ENCODE peak calls at places on chromosomes 1 and 21, in nine cellular contexts. Z, Y, V, J, F, L, X, W and K are unnamed samples. For H3K9me3, the result is how much of the 10 kb centered on the place peaks cover.

GRCh38 chr1:151828931-151829330 is 2.7 kb downstream of the RORC start:
- DNase-seq in L (peak), X (no peak), V (no peak), W (no peak), J (peak), F (peak), Y (no peak), Z (peak), K (no peak)

GRCh38 chr1:32396482-32396881 is 2.2 kb upstream of the BSDC1 start:
- DNase-seq in F (no peak), L (no peak), W (no peak), J (no peak), Z (no peak), X (no peak), V (no peak), Y (no peak), K (no peak)

GRCh38 chr1:155873860-155874259 is 14.5 kb downstream of the SYT11 start:
- DNase-seq in L (peak), V (no peak), X (no peak), J (no peak), F (peak), W (no peak), Z (peak), Y (no peak), K (no peak)

GRCh38 chr1:94001397-94002045 is 92.3 kb upstream of the GCLM start:
- DNase-seq in L (no peak), V (no peak), Y (no peak), F (no peak), Z (no peak), J (no peak), X (no peak), W (no peak), K (no peak)

GRCh38 chr1:228280106-228280901 is 72.5 kb downstream of the OBSCN start:
- DNase-seq in W (no peak), F (no peak), V (peak), X (no peak), J (peak), Y (no peak), L (no peak), Z (no peak), K (no peak)

GRCh38 chr21:33682992-33683627 is 40.8 kb downstream of the ITSN1 start:
- DNase-seq in Y (peak), W (peak), X (no peak), J (no peak), L (peak), F (peak), Z (peak), V (no peak), K (no peak)

GRCh38 chr21:38925923-38926322 is 120.2 kb downstream of the ETS2 start:
- DNase-seq in J (peak), V (no peak), Y (no peak), F (peak), W (no peak), Z (peak), X (peak), L (peak), K (peak)

GRCh38 chr21:42473495-42474042 is 22.5 kb downstream of the RSPH1 start:
- DNase-seq in L (no peak), F (no peak), Y (no peak), X (no peak), J (no peak), V (no peak), Z (no peak), W (no peak), K (no peak)

GRCh38 chr1:232533328-232533727 is 96.6 kb downstream of the SIPA1L2 start:
- DNase-seq in W (no peak), J (no peak), L (no peak), X (no peak), F (no peak), Z (no peak), V (no peak), Y (no peak), K (no peak)

GRCh38 chr21:42818328-42818749 is 61.0 kb downstream of the WDR4 start:
- DNase-seq in F (peak), W (peak), Y (peak), J (peak), V (peak), Z (peak), X (peak), L (peak), K (peak)

GRCh38 chr1:39230261-39231190 is 26.0 kb downstream of the MACF1 start:
- DNase-seq in W (no peak), F (peak), Y (no peak), Z (no peak), X (no peak), V (peak), J (no peak), L (peak), K (no peak)

GRCh38 chr1:31677949-31678348 is 25.9 kb downstream of the COL16A1 start:
- DNase-seq in L (no peak), W (no peak), F (no peak), X (no peak), Z (no peak), V (no peak), Y (no peak), J (no peak), K (no peak)

GRCh38 chr1:227451954-227452353 is 111.4 kb upstream of the ZNF678 start:
- DNase-seq in J (no peak), Z (no peak), L (no peak), V (no peak), Y (no peak), X (no peak), W (no peak), F (no peak), K (no peak)

GRCh38 chr1:84669831-84670230 is 20.4 kb downstream of the SSX2IP start:
- DNase-seq in Z (no peak), W (no peak), F (peak), L (no peak), Y (no peak), J (no peak), X (no peak), V (no peak), K (no peak)

GRCh38 chr1:182786223-182787001 is 3.2 kb upstream of the NPL start:
- DNase-seq in L (peak), J (peak), F (peak), V (no peak), W (peak), Y (peak), X (peak), Z (peak), K (peak)

GRCh38 chr1:70353641-70354331 is 736 bp downstream of the ANKRD13C start:
- DNase-seq in Y (no peak), V (peak), X (no peak), L (peak), F (peak), J (no peak), W (no peak), Z (peak), K (peak)

GRCh38 chr1:242017580-242018233 is 18.8 kb upstream of the MAP1LC3C start:
- DNase-seq in J (no peak), L (peak), Z (peak), Y (peak), F (peak), X (peak), V (peak), W (peak), K (peak)

GRCh38 chr1:2583331-2583791 is 3.2 kb upstream of the PRXL2B start:
- DNase-seq in Y (no peak), F (no peak), J (no peak), Z (no peak), W (no peak), L (no peak), X (no peak), V (peak), K (no peak)

GRCh38 chr1:218351617-218352438 is 6.7 kb downstream of the TGFB2 start:
- DNase-seq in V (peak), W (no peak), L (peak), J (no peak), F (peak), Z (peak), X (no peak), Y (peak), K (no peak)

GRCh38 chr1:191901651-191902050 is 256.6 kb upstream of the RGS18 start:
- DNase-seq in Z (no peak), L (no peak), V (no peak), F (no peak), J (no peak), W (no peak), X (no peak), Y (no peak), K (no peak)

GRCh38 chr1:223175633-223176032 is 32.6 kb upstream of the TLR5 start:
- DNase-seq in X (no peak), Y (no peak), F (no peak), W (no peak), L (no peak), V (no peak), Z (no peak), J (no peak), K (no peak)

GRCh38 chr1:211476200-211476849 is 15.6 kb downstream of the RD3 start:
- DNase-seq in F (peak), L (peak), V (peak), Y (peak), Z (peak), J (peak), W (peak), X (peak), K (peak)

GRCh38 chr1:231040019-231040799 is at the start of gene FAM89A:
- DNase-seq in L (no peak), W (peak), X (peak), Z (no peak), J (peak), F (peak), V (peak), Y (peak), K (no peak)

GRCh38 chr1:205923663-205924435 is 19.4 kb downstream of the SLC26A9 start:
- DNase-seq in F (no peak), Y (no peak), W (no peak), J (no peak), V (peak), Z (no peak), L (no peak), X (no peak), K (no peak)

GRCh38 chr1:243422362-243422761 is 166.5 kb downstream of the SDCCAG8 start:
- DNase-seq in X (no peak), Z (no peak), Y (no peak), J (no peak), W (no peak), L (no peak), V (no peak), F (no peak), K (no peak)

GRCh38 chr1:88878731-88879130 is 12.6 kb downstream of the GTF2B start:
- DNase-seq in F (no peak), Y (no peak), Z (no peak), W (no peak), X (no peak), V (no peak), J (no peak), L (no peak), K (no peak)

GRCh38 chr1:53061859-53062714 is at the start of gene PODN:
- DNase-seq in L (no peak), F (peak), X (peak), W (no peak), Z (no peak), Y (no peak), V (peak), J (no peak), K (no peak)

GRCh38 chr1:247335871-247336270 is 4.2 kb upstream of the ZNF496 start:
- DNase-seq in W (no peak), X (no peak), J (peak), V (no peak), F (peak), Y (no peak), Z (peak), L (no peak), K (no peak)

GRCh38 chr1:15948091-15948591 is 27.8 kb downstream of the ZBTB17 start:
- DNase-seq in X (no peak), F (no peak), J (no peak), V (peak), Z (no peak), W (no peak), L (no peak), Y (no peak), K (no peak)

GRCh38 chr1:30444850-30445249 is 278.5 kb downstream of the MATN1 start:
- DNase-seq in W (no peak), Z (no peak), Y (no peak), F (peak), X (no peak), V (no peak), J (no peak), L (peak), K (peak)

GRCh38 chr1:37930246-37931142 is 16.4 kb downstream of the INPP5B start:
- DNase-seq in X (peak), W (no peak), Z (no peak), F (peak), V (no peak), J (peak), L (no peak), Y (no peak), K (peak)

GRCh38 chr1:27872059-27872801 is at the start of gene THEMIS2:
- DNase-seq in L (peak), X (peak), Y (no peak), W (no peak), Z (peak), V (peak), F (peak), J (peak), K (peak)

GRCh38 chr1:215002471-215002870 is 80.1 kb upstream of the KCNK2 start:
- DNase-seq in Z (no peak), F (peak), W (no peak), J (no peak), V (no peak), L (peak), Y (no peak), X (no peak), K (no peak)

GRCh38 chr1:193406901-193407300 is 220.5 kb upstream of the B3GALT2 start:
- DNase-seq in F (peak), L (peak), X (no peak), Y (peak), W (peak), J (no peak), Z (peak), V (no peak), K (no peak)

GRCh38 chr1:201361652-201362504 is 15.6 kb downstream of the TNNT2 start:
- DNase-seq in V (peak), Z (peak), J (peak), W (peak), X (peak), F (peak), Y (peak), L (no peak), K (no peak)

GRCh38 chr1:51840743-51841461 is 37.6 kb downstream of the NRDC start:
- DNase-seq in Y (no peak), V (no peak), W (no peak), F (no peak), J (no peak), X (no peak), L (no peak), Z (no peak), K (no peak)

GRCh38 chr21:14917762-14918161 is 147.0 kb downstream of the NRIP1 start:
- DNase-seq in Z (no peak), W (no peak), L (no peak), V (no peak), J (no peak), X (no peak), Y (no peak), F (peak), K (no peak)

DNA sequence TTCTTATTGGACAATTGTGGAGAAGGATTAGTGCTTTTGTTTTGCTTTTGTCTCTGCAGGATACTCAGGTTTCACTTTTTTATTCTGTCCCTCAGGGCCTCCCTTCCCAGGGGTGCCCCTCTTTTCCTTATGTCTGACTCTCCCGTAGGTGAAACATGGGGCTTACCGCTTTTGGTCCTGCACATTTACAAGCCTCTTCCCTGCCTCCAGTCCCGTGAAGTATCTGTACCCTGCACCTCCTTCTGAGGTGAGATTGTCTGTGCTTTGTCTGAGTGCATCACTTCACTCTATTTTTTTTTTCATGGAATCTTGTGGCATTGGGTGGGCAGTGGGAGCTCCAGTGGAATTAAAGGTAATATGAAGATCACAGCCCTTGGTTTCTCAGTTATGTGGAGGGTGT is 758.1 kb upstream of the TPTE start:
- DNase-seq in L (no peak), W (no peak), X (no peak), Y (no peak), V (no peak), J (no peak), F (no peak), Z (no peak), K (no peak)
- H3K9me3 ChIP-seq in L (under half), W (half or more), X (under half), Y (under half), V (half or more), J (under half), F (under half), Z (under half), K (under half)

DNA sequence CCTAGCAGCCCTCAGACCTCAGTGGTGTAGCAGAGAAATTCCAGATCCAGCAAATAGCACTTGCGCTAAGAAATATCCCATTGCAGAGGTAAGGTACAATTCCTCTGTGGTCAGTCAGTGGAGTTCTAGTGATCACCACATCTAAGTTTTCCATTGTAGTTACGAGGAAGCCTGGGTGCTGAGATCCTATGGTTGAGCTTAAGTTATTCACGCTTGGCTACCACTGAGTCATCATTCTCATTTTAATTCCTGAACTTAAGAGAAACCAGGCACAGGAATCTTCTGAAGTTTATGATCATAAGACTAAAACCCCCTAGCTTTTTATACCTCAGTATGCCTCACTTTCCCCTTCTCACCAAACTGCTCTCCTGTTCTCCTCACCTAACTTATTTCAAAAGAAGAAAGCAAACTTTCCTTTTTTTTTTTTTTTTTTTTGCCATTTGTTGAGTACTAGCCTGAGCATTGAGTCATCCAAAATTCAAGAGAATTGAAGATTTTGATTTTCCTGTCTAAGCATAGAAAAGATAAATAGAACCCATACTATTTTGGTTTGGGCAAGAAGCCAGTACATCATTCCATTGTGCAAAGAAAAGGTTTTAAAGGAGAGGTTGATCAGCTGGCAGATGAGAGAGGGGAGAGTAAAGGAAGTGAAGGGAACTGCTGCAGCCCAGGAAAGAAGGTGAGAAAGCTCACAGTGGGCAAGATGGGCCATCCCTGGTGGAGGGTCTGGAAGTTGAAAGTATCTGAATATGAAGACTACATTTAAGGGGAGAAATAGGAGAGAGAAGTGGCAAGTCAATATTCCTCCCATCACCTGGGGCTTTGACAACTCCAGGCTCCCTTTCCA is 39.9 kb downstream of the SERBP1 start:
- DNase-seq in L (peak), X (no peak), W (no peak), F (peak), Z (no peak), V (no peak), Y (no peak), J (no peak), K (no peak)
- H3K4me3 ChIP-seq in L (peak), X (no peak), W (no peak), F (no peak), Z (no peak), V (no peak), Y (no peak), J (no peak), K (no peak)

GRCh38 chr1:33500547-33500946 is 28.1 kb downstream of the ZSCAN20 start:
- DNase-seq in W (no peak), F (no peak), X (no peak), Y (no peak), J (no peak), Z (peak), V (no peak), L (no peak), K (no peak)

GRCh38 chr1:33497410-33497809 is 25.0 kb downstream of the ZSCAN20 start:
- DNase-seq in Y (no peak), V (no peak), F (no peak), X (no peak), L (no peak), Z (no peak), W (no peak), J (no peak), K (no peak)

GRCh38 chr1:33494929-33495328 is 22.5 kb downstream of the ZSCAN20 start:
- DNase-seq in X (no peak), W (no peak), Z (no peak), L (no peak), J (no peak), Y (peak), V (no peak), F (no peak), K (no peak)
- H3K9me3 ChIP-seq in X (half or more), W (under half), Z (under half), L (half or more), J (half or more), Y (half or more), V (half or more), F (under half), K (under half)

GRCh38 chr1:63323866-63324778 is 1.8 kb downstream of the FOXD3 start:
- DNase-seq in J (no peak), L (no peak), F (no peak), X (no peak), Z (no peak), V (no peak), Y (peak), W (no peak), K (no peak)

GRCh38 chr1:63326473-63327380 is 4.4 kb downstream of the FOXD3 start:
- DNase-seq in Y (no peak), X (no peak), F (no peak), W (no peak), V (no peak), Z (peak), J (no peak), L (no peak), K (no peak)

GRCh38 chr1:63326106-63326472 is 3.7 kb downstream of the FOXD3 start:
- DNase-seq in X (no peak), L (no peak), J (no peak), W (no peak), V (no peak), Z (no peak), Y (no peak), F (no peak), K (no peak)

GRCh38 chr1:63322944-63323865 is 838 bp downstream of the FOXD3 start:
- DNase-seq in Y (peak), V (peak), F (no peak), Z (no peak), L (no peak), W (no peak), X (no peak), J (no peak), K (no peak)

DNA sequence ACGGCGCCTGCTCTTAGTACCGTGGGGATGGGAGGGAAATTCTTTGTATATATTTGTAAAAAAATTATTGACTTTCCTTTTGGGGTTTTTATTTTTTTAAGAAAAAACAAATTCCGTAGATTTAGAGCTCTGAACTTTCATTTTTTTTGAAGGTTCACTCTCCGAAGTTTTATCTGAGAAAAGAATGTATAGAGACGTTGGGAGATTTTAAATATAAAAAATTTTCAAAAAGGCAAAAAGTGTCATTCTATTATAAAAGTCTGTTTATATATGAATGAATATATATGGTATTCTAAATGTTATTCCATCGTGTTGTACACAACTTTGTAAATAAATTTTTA is 2.4 kb downstream of the FOXD3 start:
- DNase-seq in L (no peak), Z (no peak), Y (no peak), F (no peak), J (no peak), V (no peak), X (no peak), W (no peak), K (no peak)
- H3K4me3 ChIP-seq in L (no peak), Z (no peak), Y (no peak), F (peak), J (peak), V (no peak), X (peak), W (no peak), K (no peak)

DNA sequence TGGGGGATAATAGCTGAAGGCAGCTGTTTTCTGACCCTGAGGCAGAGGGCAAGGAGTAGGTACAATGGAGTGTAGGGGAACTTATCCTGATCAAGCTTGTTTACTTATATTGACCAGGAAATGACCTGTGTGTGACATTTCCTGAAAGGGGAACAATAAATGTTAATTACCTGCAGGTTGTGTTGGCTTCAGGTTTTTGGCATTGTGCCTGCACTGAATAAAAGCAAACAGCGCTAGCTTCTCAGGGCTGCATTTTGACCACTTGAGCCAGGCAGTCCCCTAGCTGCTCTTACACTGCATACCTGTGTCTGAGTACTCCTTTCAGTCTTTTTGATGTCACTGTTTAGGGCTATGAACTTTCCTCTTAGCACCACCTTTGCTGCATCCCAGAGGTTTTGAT is 40.6 kb downstream of the DRAM2 start:
- DNase-seq in F (no peak), X (no peak), Z (peak), V (no peak), L (no peak), Y (no peak), W (no peak), J (no peak), K (no peak)
- H3K9me3 ChIP-seq in F (under half), X (half or more), Z (under half), V (half or more), L (under half), Y (under half), W (under half), J (half or more), K (under half)

GRCh38 chr1:8343044-8343443 is 25.1 kb downstream of the SLC45A1 start:
- DNase-seq in L (no peak), Y (no peak), J (no peak), Z (no peak), X (no peak), F (no peak), W (no peak), V (no peak), K (no peak)
- H3K4me3 ChIP-seq in L (no peak), Y (no peak), J (no peak), Z (no peak), X (peak), F (no peak), W (no peak), V (no peak), K (no peak)